ENCODE peak calls at places on chromosome 15, in four cellular contexts. C is K562, A is HepG2, R is SK-N-SH. B is an unnamed sample.

GRCh38 chr15:99454941-99455795 is 110.6 kb upstream of the MEF2A start:
- DNase-seq in C (no peak), A (peak; percentile 49), R (no peak), B (no peak)

GRCh38 chr15:87777054-87777498 is 479.5 kb downstream of the NTRK3 start:
- DNase-seq in C (no peak), A (no peak), R (no peak), B (no peak)

GRCh38 chr15:30990036-30990435 is 1.4 kb downstream of the MTMR10 start:
- DNase-seq in C (no peak), A (peak; percentile 36), R (peak; percentile 38), B (no peak)

GRCh38 chr15:61661791-61662190 is 398.5 kb downstream of the VPS13C start:
- DNase-seq in C (no peak), A (no peak), R (no peak), B (no peak)

GRCh38 chr15:29045717-29046116 is 159.9 kb downstream of the APBA2 start:
- DNase-seq in C (no peak), A (no peak), R (no peak), B (no peak)

GRCh38 chr15:99090011-99090699 is 14.7 kb upstream of the SYNM start:
- DNase-seq in C (no peak), A (no peak), R (no peak), B (no peak)

GRCh38 chr15:43511012-43511885 is 6.2 kb upstream of the MAP1A start:
- DNase-seq in C (peak; percentile 25), A (peak; percentile 20), R (peak; percentile 55), B (no peak)

GRCh38 chr15:48385031-48385430 is 53.8 kb downstream of the DUT start:
- DNase-seq in C (no peak), A (no peak), R (no peak), B (no peak)

GRCh38 chr15:31483053-31483923 is 156.7 kb downstream of the KLF13 start:
- DNase-seq in C (no peak), A (no peak), R (no peak), B (no peak)

GRCh38 chr15:67741313-67741712 is 84.0 kb upstream of the SKOR1 start:
- DNase-seq in C (no peak), A (no peak), R (no peak), B (no peak)

GRCh38 chr15:85582719-85583089 is 202.3 kb downstream of the AKAP13 start:
- DNase-seq in C (peak; percentile 11), A (no peak), R (peak; percentile 56), B (no peak)

GRCh38 chr15:31236184-31237041 is 90.2 kb upstream of the KLF13 start:
- DNase-seq in C (peak; percentile 50), A (peak; percentile 64), R (peak; percentile 86), B (no peak)

GRCh38 chr15:31867536-31868442 is 162.5 kb upstream of the CHRNA7 start:
- DNase-seq in C (peak; percentile 60), A (peak; percentile 20), R (peak; percentile 74), B (peak; percentile 26)

DNA sequence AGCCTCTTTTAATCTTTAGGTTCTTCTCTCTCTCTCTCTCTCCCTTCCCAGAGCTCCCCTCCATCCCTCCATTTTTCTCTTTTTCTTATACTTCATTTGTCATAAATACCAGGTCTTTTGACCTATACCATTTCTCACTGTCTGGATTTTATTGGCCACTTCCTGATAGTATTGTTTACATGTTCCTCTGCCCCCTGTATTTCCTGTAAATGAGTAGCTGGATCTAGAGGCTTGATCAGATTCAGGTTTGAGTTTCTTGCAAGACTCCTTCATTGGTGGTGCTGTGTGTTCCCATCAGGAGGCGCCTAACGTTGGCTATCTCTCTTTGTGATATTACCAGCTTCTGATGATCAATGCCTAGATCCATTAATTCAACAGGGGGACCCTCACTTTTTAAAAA is 42.2 kb downstream of the DAPK2 start:
- DNase-seq in C (no peak), A (no peak), R (no peak), B (no peak)
- TF ChIP-seq TAF1 in C (no peak), A (no peak), R (no peak), B (no peak)

GRCh38 chr15:59364238-59364637 is 8.4 kb downstream of the MYO1E start:
- DNase-seq in C (no peak), A (no peak), R (no peak), B (no peak)

GRCh38 chr15:59369597-59369996 is 3.1 kb downstream of the MYO1E start:
- DNase-seq in C (no peak), A (no peak), R (no peak), B (no peak)

GRCh38 chr15:59367022-59367451 is 5.6 kb downstream of the MYO1E start:
- DNase-seq in C (no peak), A (no peak), R (no peak), B (no peak)

GRCh38 chr15:59362339-59362738 is 10.3 kb downstream of the MYO1E start:
- DNase-seq in C (no peak), A (no peak), R (no peak), B (no peak)

GRCh38 chr15:59366368-59367021 is 6.2 kb downstream of the MYO1E start:
- DNase-seq in C (no peak), A (no peak), R (no peak), B (no peak)
- TF ChIP-seq TAF1 in C (no peak), A (no peak), R (no peak), B (no peak)

GRCh38 chr15:69661446-69661845 is 208.8 kb downstream of the RPLP1 start:
- DNase-seq in C (no peak), A (no peak), R (no peak), B (no peak)
- TF ChIP-seq TAF1 in C (no peak), A (no peak), R (no peak), B (no peak)

GRCh38 chr15:65945616-65946015 is 76.3 kb downstream of the RAB11A start:
- DNase-seq in C (peak; percentile 56), A (no peak), R (no peak), B (no peak)

GRCh38 chr15:65940618-65940909 is 71.3 kb downstream of the RAB11A start:
- DNase-seq in C (no peak), A (no peak), R (no peak), B (no peak)

GRCh38 chr15:65939901-65940617 is 70.8 kb downstream of the RAB11A start:
- DNase-seq in C (no peak), A (no peak), R (no peak), B (no peak)

GRCh38 chr15:65944404-65944803 is 75.1 kb downstream of the RAB11A start:
- DNase-seq in C (no peak), A (no peak), R (no peak), B (no peak)

GRCh38 chr15:65942436-65942835 is 73.1 kb downstream of the RAB11A start:
- DNase-seq in C (no peak), A (no peak), R (peak; percentile 71), B (no peak)
- TF ChIP-seq TAF1 in C (no peak), A (no peak), R (no peak), B (no peak)

GRCh38 chr15:55198706-55199105 is 2.0 kb upstream of the RSL24D1 start:
- DNase-seq in C (no peak), A (no peak), R (no peak), B (no peak)
- TF ChIP-seq TAF1 in C (no peak), A (no peak), R (no peak), B (no peak)

DNA sequence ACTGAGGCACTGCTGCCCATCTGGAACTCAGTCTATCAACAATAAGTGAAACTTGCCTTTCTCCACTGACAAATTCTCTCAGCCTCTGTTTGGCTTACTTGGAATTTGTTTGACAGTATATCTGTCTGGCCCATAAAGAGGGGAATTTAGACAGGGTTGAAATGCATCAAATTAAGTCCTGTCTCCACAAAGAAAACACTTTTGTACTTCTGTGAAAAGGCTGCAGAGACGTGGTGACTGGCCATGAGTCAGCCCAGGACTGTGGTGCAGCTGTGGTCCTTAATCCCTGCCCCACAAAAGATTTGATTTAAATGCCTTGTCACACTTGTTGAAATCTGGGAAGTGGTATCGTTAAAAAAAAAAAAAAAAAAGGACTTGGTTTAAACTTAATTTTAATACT is 47.5 kb downstream of the RYR3 start:
- DNase-seq in C (no peak), A (no peak), R (no peak), B (no peak)
- TF ChIP-seq TAF1 in C (no peak), A (no peak), R (no peak), B (no peak)

GRCh38 chr15:76514292-76514691 is 177.7 kb downstream of the ISL2 start:
- DNase-seq in C (no peak), A (peak; percentile 71), R (no peak), B (no peak)

GRCh38 chr15:76512971-76513370 is 176.4 kb downstream of the ISL2 start:
- DNase-seq in C (no peak), A (no peak), R (no peak), B (no peak)

GRCh38 chr15:76517910-76518309 is 181.3 kb downstream of the ISL2 start:
- DNase-seq in C (no peak), A (no peak), R (no peak), B (no peak)
- TF ChIP-seq TAF1 in C (no peak), A (no peak), R (no peak), B (no peak)

GRCh38 chr15:70245932-70246622 is 148.4 kb upstream of the TLE3 start:
- DNase-seq in C (no peak), A (no peak), R (no peak), B (no peak)
- TF ChIP-seq TAF1 in C (no peak), A (no peak), R (no peak), B (no peak)

GRCh38 chr15:41698779-41699178 is 38.6 kb downstream of the MGA start:
- DNase-seq in C (no peak), A (no peak), R (no peak), B (no peak)
- TF ChIP-seq TAF1 in C (no peak), A (no peak), R (no peak), B (no peak)

GRCh38 chr15:82854554-82854953 is 45.1 kb downstream of the WHAMM start:
- DNase-seq in C (no peak), A (no peak), R (no peak), B (no peak)

GRCh38 chr15:82850731-82851130 is 41.3 kb downstream of the WHAMM start:
- DNase-seq in C (no peak), A (no peak), R (peak; percentile 82), B (no peak)

GRCh38 chr15:82851331-82851850 is 42.0 kb downstream of the WHAMM start:
- DNase-seq in C (no peak), A (no peak), R (no peak), B (no peak)

GRCh38 chr15:82851981-82852511 is 42.6 kb downstream of the WHAMM start:
- DNase-seq in C (no peak), A (no peak), R (no peak), B (no peak)

GRCh38 chr15:82852906-82853635 is 43.6 kb downstream of the WHAMM start:
- DNase-seq in C (no peak), A (no peak), R (no peak), B (no peak)
- TF ChIP-seq TAF1 in C (no peak), A (no peak), R (no peak), B (no peak)